ENCODE peak calls at places on chromosomes 13 and 19, in eight cellular contexts. G, Q, J, O, T, P, B and E are unnamed samples.

GRCh38 chr19:37975071-37975470 is 68.1 kb downstream of the SIPA1L3 start:
- DNase-seq in G (no peak), Q (no peak), J (no peak), O (no peak), T (no peak), P (no peak), B (no peak), E (no peak)

GRCh38 chr13:110107568-110108347 is 199.2 kb downstream of the COL4A1 start:
- DNase-seq in G (no peak), Q (no peak), J (peak), O (no peak), T (no peak), P (no peak), B (no peak), E (no peak)

GRCh38 chr13:30895773-30896172 is 10.3 kb upstream of the MEDAG start:
- DNase-seq in G (no peak), Q (peak), J (peak), O (no peak), T (peak), P (no peak), B (no peak), E (no peak)

GRCh38 chr19:58328999-58329398 is 2.2 kb downstream of the ZSCAN22 start:
- DNase-seq in G (peak), Q (no peak), J (peak), O (no peak), T (no peak), P (no peak), B (no peak), E (no peak)

GRCh38 chr19:33050110-33050509 is 14.6 kb downstream of the RHPN2 start:
- DNase-seq in G (no peak), Q (no peak), J (no peak), O (no peak), T (no peak), P (no peak), B (no peak), E (no peak)

GRCh38 chr13:111511805-111512504 is 191.5 kb downstream of the TEX29 start:
- DNase-seq in G (no peak), Q (no peak), J (no peak), O (no peak), T (no peak), P (no peak), B (no peak), E (no peak)

GRCh38 chr13:91054902-91055301 is 292.6 kb upstream of the MIR17HG start:
- DNase-seq in G (no peak), Q (no peak), J (no peak), O (no peak), T (no peak), P (no peak), B (no peak), E (no peak)

GRCh38 chr13:113044431-113045114 is 61.0 kb upstream of the F7 start:
- DNase-seq in G (no peak), Q (peak), J (no peak), O (no peak), T (peak), P (no peak), B (peak), E (peak)

GRCh38 chr13:72217142-72217541 is 350.1 kb upstream of the DACH1 start:
- DNase-seq in G (no peak), Q (no peak), J (no peak), O (no peak), T (no peak), P (no peak), B (no peak), E (no peak)

GRCh38 chr19:5018224-5019015 is 49.5 kb downstream of the KDM4B start:
- DNase-seq in G (no peak), Q (peak), J (peak), O (no peak), T (peak), P (no peak), B (no peak), E (no peak)

GRCh38 chr19:33241091-33241529 is 15.5 kb upstream of the SLC7A10 start:
- DNase-seq in G (no peak), Q (no peak), J (no peak), O (no peak), T (no peak), P (no peak), B (no peak), E (no peak)

GRCh38 chr13:60329221-60329983 is 67.6 kb upstream of the TDRD3 start:
- DNase-seq in G (peak), Q (peak), J (peak), O (no peak), T (peak), P (no peak), B (no peak), E (no peak)

GRCh38 chr19:10214784-10215183 is 16.3 kb downstream of the S1PR2 start:
- DNase-seq in G (no peak), Q (peak), J (peak), O (no peak), T (peak), P (no peak), B (no peak), E (no peak)

GRCh38 chr19:31825134-31826094 is 476.2 kb upstream of the TSHZ3 start:
- DNase-seq in G (no peak), Q (no peak), J (no peak), O (no peak), T (no peak), P (no peak), B (no peak), E (no peak)

GRCh38 chr13:42279080-42279479 is 7.1 kb downstream of the AKAP11 start:
- DNase-seq in G (no peak), Q (peak), J (no peak), O (no peak), T (no peak), P (no peak), B (no peak), E (no peak)

GRCh38 chr13:43269037-43269476 is 245.7 kb downstream of the DNAJC15 start:
- DNase-seq in G (no peak), Q (peak), J (peak), O (no peak), T (peak), P (no peak), B (no peak), E (no peak)

GRCh38 chr19:49019242-49019932 is 2.5 kb upstream of the LHB start:
- DNase-seq in G (peak), Q (peak), J (peak), O (peak), T (no peak), P (peak), B (no peak), E (peak)

GRCh38 chr19:4908781-4909171 is 525 bp upstream of the UHRF1 start:
- DNase-seq in G (no peak), Q (no peak), J (no peak), O (no peak), T (no peak), P (no peak), B (no peak), E (peak)

GRCh38 chr19:49362926-49363264 is 679 bp upstream of the TEAD2 start:
- DNase-seq in G (no peak), Q (no peak), J (peak), O (no peak), T (no peak), P (no peak), B (no peak), E (no peak)

GRCh38 chr19:58261600-58261967 is 17.2 kb upstream of the ZNF8 start:
- DNase-seq in G (no peak), Q (no peak), J (no peak), O (no peak), T (no peak), P (no peak), B (no peak), E (no peak)

GRCh38 chr13:32940601-32941000 is 75.6 kb upstream of the KL start:
- DNase-seq in G (no peak), Q (peak), J (no peak), O (no peak), T (no peak), P (no peak), B (peak), E (no peak)

GRCh38 chr19:3479177-3479818 is 1.0 kb downstream of the SMIM24 start:
- DNase-seq in G (no peak), Q (peak), J (peak), O (peak), T (no peak), P (peak), B (no peak), E (no peak)

GRCh38 chr19:7483720-7484201 is 5.1 kb downstream of the PEX11G start:
- DNase-seq in G (no peak), Q (no peak), J (no peak), O (no peak), T (no peak), P (no peak), B (no peak), E (no peak)

GRCh38 chr13:29100739-29101138 is 280.6 kb downstream of the MTUS2 start:
- DNase-seq in G (no peak), Q (no peak), J (no peak), O (no peak), T (no peak), P (no peak), B (no peak), E (no peak)

GRCh38 chr19:50720921-50721291 is 1.3 kb upstream of the SHANK1 start:
- DNase-seq in G (no peak), Q (peak), J (peak), O (no peak), T (peak), P (no peak), B (no peak), E (no peak)

GRCh38 chr13:80030491-80030890 is 310.4 kb downstream of the SPRY2 start:
- DNase-seq in G (no peak), Q (peak), J (peak), O (no peak), T (peak), P (no peak), B (no peak), E (no peak)

GRCh38 chr13:37163626-37164365 is 58.3 kb upstream of the CSNK1A1L start:
- DNase-seq in G (no peak), Q (peak), J (no peak), O (no peak), T (no peak), P (no peak), B (no peak), E (no peak)

GRCh38 chr13:42969558-42970172 is 22.4 kb downstream of the EPSTI1 start:
- DNase-seq in G (peak), Q (peak), J (peak), O (peak), T (peak), P (peak), B (peak), E (peak)

GRCh38 chr19:3275068-3275582 is 50.7 kb downstream of the CELF5 start:
- DNase-seq in G (peak), Q (no peak), J (peak), O (no peak), T (no peak), P (no peak), B (no peak), E (no peak)

GRCh38 chr13:39586956-39587605 is 15.9 kb downstream of the LHFPL6 start:
- DNase-seq in G (no peak), Q (no peak), J (no peak), O (no peak), T (no peak), P (no peak), B (no peak), E (no peak)

GRCh38 chr19:1855040-1855827 is 7.0 kb upstream of the REXO1 start:
- DNase-seq in G (peak), Q (peak), J (peak), O (peak), T (peak), P (peak), B (peak), E (peak)

GRCh38 chr19:4357095-4357797 is 13.9 kb downstream of the MPND start:
- DNase-seq in G (no peak), Q (no peak), J (no peak), O (no peak), T (no peak), P (no peak), B (no peak), E (no peak)

GRCh38 chr13:60759499-60759898 is 362.5 kb downstream of the TDRD3 start:
- DNase-seq in G (no peak), Q (no peak), J (no peak), O (no peak), T (no peak), P (no peak), B (no peak), E (no peak)

GRCh38 chr13:79171131-79172061 is 234.7 kb downstream of the RBM26 start:
- DNase-seq in G (no peak), Q (no peak), J (no peak), O (no peak), T (no peak), P (no peak), B (no peak), E (no peak)

GRCh38 chr19:57110592-57111328 is 9.0 kb upstream of the USP29 start:
- DNase-seq in G (no peak), Q (peak), J (peak), O (no peak), T (no peak), P (no peak), B (no peak), E (no peak)

GRCh38 chr13:52711277-52711676 is 28.3 kb downstream of the CNMD start:
- DNase-seq in G (no peak), Q (no peak), J (no peak), O (no peak), T (no peak), P (no peak), B (no peak), E (no peak)